ENCODE peak calls at places on chromosomes 16 and 17, in eight cellular contexts. D, S, N, K, E, J, O and C are unnamed samples. For H3K4me1, the result is how much of the 10 kb centered on the place peaks cover.

GRCh38 chr16:23354246-23354645 is 52.1 kb downstream of the SCNN1B start:
- DNase-seq in D (no peak), S (no peak), N (no peak), K (peak), E (no peak), J (no peak), O (no peak), C (no peak)

GRCh38 chr17:56866496-56866895 is 32.5 kb downstream of the DGKE start:
- DNase-seq in D (no peak), S (no peak), N (no peak), K (no peak), E (no peak), J (no peak), O (no peak), C (no peak)

GRCh38 chr16:21302898-21303528 is 24.9 kb upstream of the CRYM start:
- DNase-seq in D (no peak), S (no peak), N (no peak), K (no peak), E (no peak), J (peak), O (no peak), C (no peak)

GRCh38 chr17:57328109-57328882 is 72.0 kb downstream of the MSI2 start:
- DNase-seq in D (no peak), S (no peak), N (no peak), K (no peak), E (no peak), J (no peak), O (no peak), C (no peak)

GRCh38 chr17:17818088-17818526 is 18.7 kb downstream of the SREBF1 start:
- DNase-seq in D (no peak), S (no peak), N (no peak), K (no peak), E (no peak), J (no peak), O (no peak), C (no peak)

GRCh38 chr17:76659928-76660614 is 16.5 kb upstream of the ST6GALNAC1 start:
- DNase-seq in D (no peak), S (no peak), N (no peak), K (no peak), E (peak), J (peak), O (peak), C (no peak)

GRCh38 chr16:1535391-1536291 is 2.2 kb downstream of the TMEM204 start:
- DNase-seq in D (no peak), S (no peak), N (no peak), K (no peak), E (peak), J (no peak), O (peak), C (no peak)

GRCh38 chr16:80158766-80159165 is 382.0 kb upstream of the DYNLRB2 start:
- DNase-seq in D (no peak), S (no peak), N (no peak), K (no peak), E (no peak), J (no peak), O (no peak), C (no peak)

GRCh38 chr17:21094298-21094704 is 32.5 kb upstream of the DHRS7B start:
- DNase-seq in D (no peak), S (no peak), N (no peak), K (no peak), E (no peak), J (no peak), O (no peak), C (no peak)

GRCh38 chr17:62627219-62627903 is at the start of gene MRC2:
- DNase-seq in D (peak), S (peak), N (peak), K (peak), E (peak), J (peak), O (no peak), C (peak)

GRCh38 chr16:64589836-64590235 is 532.0 kb downstream of the CDH11 start:
- DNase-seq in D (no peak), S (no peak), N (no peak), K (no peak), E (no peak), J (no peak), O (no peak), C (no peak)

GRCh38 chr16:4801962-4802658 is at the start of gene ROGDI:
- DNase-seq in D (peak), S (peak), N (peak), K (peak), E (peak), J (peak), O (peak), C (peak)

GRCh38 chr16:28218109-28218508 is 6.3 kb upstream of the XPO6 start:
- DNase-seq in D (no peak), S (no peak), N (no peak), K (no peak), E (peak), J (peak), O (peak), C (no peak)

GRCh38 chr17:1592751-1593629 is 30.4 kb upstream of the PITPNA start:
- DNase-seq in D (no peak), S (no peak), N (no peak), K (no peak), E (no peak), J (peak), O (no peak), C (no peak)

GRCh38 chr17:82931696-82932060 is 91.9 kb upstream of the ZNF750 start:
- DNase-seq in D (peak), S (peak), N (peak), K (peak), E (no peak), J (peak), O (no peak), C (no peak)

GRCh38 chr16:13014516-13014915 is 113.1 kb downstream of the SHISA9 start:
- DNase-seq in D (no peak), S (no peak), N (no peak), K (no peak), E (no peak), J (no peak), O (no peak), C (no peak)

GRCh38 chr16:13342675-13343074 is 441.3 kb downstream of the SHISA9 start:
- DNase-seq in D (no peak), S (no peak), N (no peak), K (no peak), E (no peak), J (no peak), O (no peak), C (no peak)

GRCh38 chr17:74467221-74467951 is 952 bp downstream of the CD300A start:
- DNase-seq in D (no peak), S (peak), N (no peak), K (no peak), E (no peak), J (peak), O (no peak), C (no peak)

GRCh38 chr17:37060966-37061365 is 112.2 kb downstream of the AATF start:
- DNase-seq in D (no peak), S (no peak), N (no peak), K (no peak), E (no peak), J (no peak), O (no peak), C (no peak)

GRCh38 chr17:72545756-72546155 is 424.9 kb downstream of the SOX9 start:
- DNase-seq in D (no peak), S (no peak), N (no peak), K (no peak), E (no peak), J (no peak), O (no peak), C (no peak)

GRCh38 chr16:89811321-89811720 is 5.1 kb downstream of the FANCA start:
- DNase-seq in D (no peak), S (no peak), N (no peak), K (no peak), E (no peak), J (no peak), O (no peak), C (no peak)

GRCh38 chr16:53043986-53044571 is 8.6 kb downstream of the CHD9NB start:
- DNase-seq in D (no peak), S (no peak), N (no peak), K (no peak), E (no peak), J (peak), O (no peak), C (no peak)

GRCh38 chr16:22239131-22239805 is 33.2 kb downstream of the EEF2K start:
- DNase-seq in D (no peak), S (no peak), N (no peak), K (no peak), E (no peak), J (no peak), O (no peak), C (no peak)

GRCh38 chr17:75487351-75488070 is 27.8 kb downstream of the CASKIN2 start:
- DNase-seq in D (no peak), S (peak), N (no peak), K (no peak), E (peak), J (peak), O (peak), C (no peak)

GRCh38 chr17:2087597-2088211 is 32.8 kb downstream of the HIC1 start:
- DNase-seq in D (no peak), S (peak), N (no peak), K (no peak), E (peak), J (peak), O (peak), C (peak)

GRCh38 chr16:69709456-69710084 is 16.8 kb downstream of the NQO1 start:
- DNase-seq in D (no peak), S (no peak), N (no peak), K (peak), E (no peak), J (no peak), O (no peak), C (no peak)

GRCh38 chr16:64629622-64630021 is 492.2 kb downstream of the CDH11 start:
- DNase-seq in D (no peak), S (no peak), N (no peak), K (no peak), E (no peak), J (no peak), O (no peak), C (no peak)

GRCh38 chr17:74800531-74800930 is 24.4 kb upstream of the NAT9 start:
- DNase-seq in D (no peak), S (no peak), N (no peak), K (no peak), E (no peak), J (no peak), O (no peak), C (no peak)

GRCh38 chr17:21019976-21020575 is 22.7 kb downstream of the USP22 start:
- DNase-seq in D (no peak), S (peak), N (peak), K (peak), E (peak), J (peak), O (peak), C (no peak)

GRCh38 chr17:77266891-77267341 is 126.1 kb downstream of the SEC14L1 start:
- DNase-seq in D (no peak), S (no peak), N (no peak), K (no peak), E (no peak), J (no peak), O (no peak), C (no peak)

GRCh38 chr16:76487411-76488064 is 210.3 kb downstream of the CNTNAP4 start:
- DNase-seq in D (no peak), S (no peak), N (no peak), K (no peak), E (no peak), J (no peak), O (no peak), C (no peak)

GRCh38 chr17:30021708-30022317 is 80.4 kb downstream of the EFCAB5 start:
- DNase-seq in D (no peak), S (no peak), N (no peak), K (no peak), E (peak), J (no peak), O (no peak), C (no peak)

GRCh38 chr17:77943971-77944370 is 14.5 kb upstream of the TNRC6C start:
- DNase-seq in D (no peak), S (no peak), N (no peak), K (no peak), E (no peak), J (no peak), O (no peak), C (no peak)

GRCh38 chr16:50121721-50122445 is 31.2 kb upstream of the TENT4B start:
- DNase-seq in D (no peak), S (no peak), N (no peak), K (no peak), E (peak), J (no peak), O (no peak), C (no peak)

DNA sequence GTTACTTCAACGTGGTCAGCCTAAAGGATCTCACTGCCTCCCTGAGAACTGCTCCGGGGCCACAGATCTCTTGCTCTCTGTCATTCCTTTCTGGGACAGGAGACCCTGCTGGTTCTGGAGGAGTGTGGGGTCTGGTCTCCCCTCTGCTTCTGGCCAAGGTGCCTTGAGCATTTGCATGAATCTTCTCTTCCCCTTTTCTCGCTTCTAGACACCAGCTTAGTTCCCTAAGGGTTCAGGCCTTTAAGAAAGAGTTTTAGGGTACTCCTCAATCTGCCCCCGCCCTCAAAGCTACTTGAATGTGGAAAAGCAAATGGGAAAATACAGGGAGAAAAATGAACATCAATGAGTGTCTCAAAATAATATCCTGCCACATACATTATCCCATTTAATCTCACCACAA is 48.1 kb downstream of the WSB1 start:
- DNase-seq in D (no peak), S (no peak), N (no peak), K (no peak), E (no peak), J (no peak), O (no peak), C (no peak)
- H3K4me1 ChIP-seq in D (under half), S (under half), N (under half), K (under half), E (under half), J (under half), O (under half), C (under half)

GRCh38 chr16:30571444-30572322 is at the start of gene ZNF688:
- DNase-seq in D (peak), S (peak), N (peak), K (peak), E (peak), J (peak), O (peak), C (peak)

GRCh38 chr16:30569746-30570325 is 1.7 kb downstream of the ZNF688 start:
- DNase-seq in D (peak), S (no peak), N (no peak), K (no peak), E (no peak), J (no peak), O (no peak), C (no peak)

GRCh38 chr16:30570621-30571443 is 682 bp downstream of the ZNF688 start:
- DNase-seq in D (peak), S (peak), N (no peak), K (peak), E (no peak), J (no peak), O (no peak), C (no peak)

GRCh38 chr16:30574678-30575077 is 3.2 kb upstream of the ZNF688 start:
- DNase-seq in D (no peak), S (no peak), N (no peak), K (no peak), E (no peak), J (no peak), O (no peak), C (no peak)
- H3K27ac ChIP-seq in D (no peak), S (no peak), N (no peak), K (no peak), E (no peak), J (no peak), O (no peak), C (no peak)

DNA sequence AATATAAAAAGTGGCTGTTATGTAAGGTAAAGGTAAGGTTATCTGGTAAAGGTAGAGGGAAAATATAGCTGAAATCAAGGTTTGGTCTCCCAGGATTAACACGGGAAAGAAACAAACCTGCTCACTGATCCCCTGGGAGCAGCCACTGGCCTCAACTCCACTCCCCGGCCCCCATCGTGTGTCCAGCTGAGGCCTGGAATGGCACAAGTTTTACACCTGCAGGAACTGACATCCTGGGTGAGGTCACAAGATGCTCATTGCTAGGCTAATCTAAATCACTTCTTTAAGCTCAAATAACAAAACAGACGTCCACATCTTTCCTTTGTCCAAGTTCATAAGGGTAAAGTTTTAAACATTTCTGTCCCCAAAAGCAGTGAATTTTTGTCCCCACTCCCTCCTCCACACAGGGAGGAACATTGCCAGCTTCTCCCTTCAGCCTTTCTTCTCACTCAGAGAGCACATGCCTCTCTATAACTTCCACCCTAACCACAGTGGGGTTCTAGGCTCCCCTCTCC is 46.3 kb downstream of the ERN1 start:
- DNase-seq in D (no peak), S (no peak), N (no peak), K (no peak), E (no peak), J (no peak), O (no peak), C (no peak)
- H3K4me1 ChIP-seq in D (under half), S (under half), N (under half), K (under half), E (under half), J (under half), O (half or more), C (under half)

GRCh38 chr16:2841606-2842339 is 11.7 kb downstream of the ZG16B start:
- DNase-seq in D (no peak), S (no peak), N (peak), K (peak), E (peak), J (no peak), O (no peak), C (no peak)
- H3K27ac ChIP-seq in D (no peak), S (no peak), N (peak), K (no peak), E (peak), J (no peak), O (peak), C (peak)